ENCODE peak calls at places on chromosomes 12 and 14, in five cellular contexts. Z is fibroblast of the aortic adventitia, T is foreskin fibroblast, N is fibroblast of pulmonary artery, M is adrenal gland. K is an unnamed sample.

GRCh38 chr14:32633930-32634329 is 304.7 kb upstream of the NPAS3 start:
- DNase-seq in Z (no peak), T (no peak), N (no peak), M (no peak), K (no peak)

GRCh38 chr12:7751394-7751793 is 4.2 kb upstream of the CLEC4C start:
- DNase-seq in N (no peak), T (no peak), Z (no peak), M (no peak), K (no peak)

GRCh38 chr12:26566670-26567069 is 266.3 kb downstream of the ITPR2 start:
- DNase-seq in Z (peak; percentile 47), T (no peak), N (no peak), M (no peak), K (peak; percentile 38)

GRCh38 chr12:112314981-112315380 is 67.2 kb downstream of the HECTD4 start:
- DNase-seq in M (no peak), T (no peak), N (peak; percentile 6), Z (no peak), K (no peak)

GRCh38 chr12:128245106-128245505 is 21.9 kb upstream of the TMEM132C start:
- DNase-seq in M (no peak), Z (no peak), N (no peak), T (no peak), K (no peak)

GRCh38 chr14:106493962-106494823 is 967.8 kb downstream of the TMEM121 start:
- DNase-seq in Z (no peak), T (no peak), M (no peak), N (no peak), K (no peak)

GRCh38 chr14:58772814-58773620 is 135.3 kb downstream of the DACT1 start:
- DNase-seq in M (no peak), N (no peak), Z (no peak), T (no peak), K (no peak)

GRCh38 chr14:68975667-68976066 is 3.4 kb downstream of the ACTN1 start:
- DNase-seq in Z (peak; percentile 91), M (peak; percentile 40), N (peak; percentile 86), T (peak; percentile 63), K (peak; percentile 65)

GRCh38 chr14:53551862-53552261 is 398.7 kb upstream of the DDHD1 start:
- DNase-seq in Z (no peak), N (no peak), T (no peak), M (no peak), K (no peak)

GRCh38 chr14:75401356-75401755 is 26.5 kb upstream of the JDP2 start:
- DNase-seq in N (peak; percentile 61), T (no peak), Z (peak; percentile 56), M (no peak), K (no peak)

GRCh38 chr12:51270847-51271518 is 768 bp upstream of the SMAGP start:
- DNase-seq in N (peak; percentile 70), M (no peak), Z (peak; percentile 77), T (peak; percentile 85), K (peak; percentile 8)

GRCh38 chr14:69045857-69046351 is 66.8 kb upstream of the ACTN1 start:
- DNase-seq in Z (peak; percentile 67), M (peak; percentile 17), T (no peak), N (peak; percentile 52), K (no peak)

GRCh38 chr14:22483863-22484593 is 105.0 kb downstream of the DAD1 start:
- DNase-seq in Z (peak; percentile 14), T (no peak), N (no peak), M (no peak), K (no peak)

GRCh38 chr14:30125322-30125944 is 197.8 kb upstream of the PRKD1 start:
- DNase-seq in N (no peak), T (no peak), Z (no peak), M (no peak), K (no peak)

GRCh38 chr12:91406920-91407341 is 224.3 kb upstream of the DCN start:
- DNase-seq in N (peak; percentile 49), M (no peak), Z (no peak), T (peak; percentile 20), K (peak; percentile 34)

GRCh38 chr12:79420146-79420618 is 270.6 kb downstream of the PAWR start:
- DNase-seq in M (peak; percentile 16), T (peak; percentile 86), Z (peak; percentile 97), N (peak; percentile 90), K (peak; percentile 30)

GRCh38 chr12:25797335-25797863 is 161.1 kb upstream of the RASSF8 start:
- DNase-seq in T (no peak), Z (no peak), N (no peak), M (no peak), K (no peak)

GRCh38 chr12:3115078-3115477 is 37.9 kb downstream of the TSPAN9 start:
- DNase-seq in M (no peak), Z (no peak), N (no peak), T (no peak), K (no peak)

GRCh38 chr12:3116106-3116898 is 39.1 kb downstream of the TSPAN9 start:
- DNase-seq in Z (no peak), N (no peak), M (no peak), T (no peak), K (no peak)

GRCh38 chr12:3117628-3118027 is 40.4 kb downstream of the TSPAN9 start:
- DNase-seq in N (peak; percentile 88), T (peak; percentile 83), M (no peak), Z (peak; percentile 59), K (peak; percentile 23)

GRCh38 chr12:3119192-3119744 is 42.1 kb downstream of the TSPAN9 start:
- DNase-seq in Z (no peak), M (no peak), T (no peak), N (peak; percentile 41), K (no peak)

DNA sequence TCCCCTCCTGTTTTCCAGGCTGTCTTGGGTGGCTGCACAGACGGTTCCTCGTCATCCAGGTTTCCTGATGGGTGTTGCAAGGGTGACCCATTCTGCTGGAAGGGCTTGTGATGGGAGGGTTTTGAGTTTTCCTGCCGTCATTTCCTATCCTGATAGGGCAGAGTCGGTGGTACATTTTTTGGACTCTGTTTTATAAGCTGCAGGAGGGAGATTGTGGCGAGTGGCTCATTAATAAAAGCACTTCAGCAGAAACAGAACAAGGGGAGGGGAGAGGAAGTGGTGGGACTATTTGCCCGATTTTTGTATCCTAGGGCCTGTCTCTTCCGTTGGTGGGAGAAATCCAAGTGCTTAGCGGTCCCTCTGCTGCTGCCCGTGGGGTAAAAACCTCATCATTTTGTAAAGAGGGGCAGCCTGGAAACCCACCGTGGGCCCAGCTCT is 40.0 kb downstream of the TSPAN9 start:
- DNase-seq in Z (peak; percentile 45), N (peak; percentile 96), M (no peak), T (peak; percentile 77), K (no peak)
- H3K4me3 ChIP-seq in Z (no peak overlapping the region), N (peak overlapping the region; percentile 29), M (no peak overlapping the region), T (no peak overlapping the region), K (no peak overlapping the region)

GRCh38 chr14:20782280-20782890 is 1.3 kb downstream of the RNASE6 start:
- DNase-seq in N (no peak), Z (no peak), M (no peak), T (no peak), K (no peak)
- H3K4me3 ChIP-seq in N (no peak overlapping the region), Z (no peak overlapping the region), M (no peak overlapping the region), T (no peak overlapping the region), K (no peak overlapping the region)

DNA sequence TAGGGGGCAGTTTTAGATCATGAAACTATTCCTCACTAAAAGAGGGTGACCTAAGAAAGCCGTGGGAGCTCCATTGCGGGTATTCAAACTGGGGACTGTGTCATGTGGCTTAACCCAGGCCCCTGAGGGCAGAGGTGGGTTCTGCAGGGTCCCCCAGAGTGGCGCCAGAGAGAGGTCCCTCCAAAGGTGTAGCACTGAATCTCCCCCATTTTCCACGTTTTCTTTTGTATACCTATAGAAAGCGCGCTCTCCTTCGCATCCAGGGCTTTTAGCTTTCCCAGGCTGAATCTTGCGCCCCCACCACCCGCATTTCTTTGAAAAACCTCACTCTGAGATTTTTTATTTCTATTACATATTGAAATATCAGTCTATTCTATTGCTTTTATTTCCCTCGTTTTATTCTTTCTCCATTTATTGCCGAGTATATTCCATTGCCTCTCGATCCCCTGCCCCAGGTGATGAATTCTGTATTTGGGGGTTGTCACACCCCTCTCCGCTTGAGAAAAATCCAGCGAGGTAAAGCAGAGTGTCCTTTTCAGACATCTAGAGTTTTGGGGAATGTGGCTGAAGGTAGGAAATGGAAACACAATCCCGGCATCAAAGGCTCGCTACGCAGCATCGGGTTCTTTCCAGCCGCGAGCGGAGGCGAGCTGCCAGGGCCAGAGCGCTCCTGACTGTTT is 895 bp upstream of the HOXC13 start:
- DNase-seq in M (no peak), Z (no peak), N (no peak), T (no peak), K (no peak)
- H3K4me3 ChIP-seq in M (no peak overlapping the region), Z (no peak overlapping the region), N (no peak overlapping the region), T (no peak overlapping the region), K (peak overlapping the region; percentile 63)

GRCh38 chr12:80643961-80644360 is 63.5 kb upstream of the MYF6 start:
- DNase-seq in T (no peak), N (no peak), Z (no peak), M (no peak), K (no peak)
- H3K4me3 ChIP-seq in T (no peak overlapping the region), N (no peak overlapping the region), Z (no peak overlapping the region), M (no peak overlapping the region), K (no peak overlapping the region)

GRCh38 chr12:54251667-54252284 is 28.1 kb downstream of the CBX5 start:
- DNase-seq in Z (peak; percentile 73), N (peak; percentile 74), T (peak; percentile 25), M (no peak), K (no peak)

GRCh38 chr12:54253240-54253639 is 26.7 kb downstream of the CBX5 start:
- DNase-seq in M (no peak), T (no peak), Z (no peak), N (no peak), K (no peak)

GRCh38 chr12:54246011-54246641 is 33.8 kb downstream of the CBX5 start:
- DNase-seq in T (no peak), M (no peak), Z (no peak), N (no peak), K (no peak)

DNA sequence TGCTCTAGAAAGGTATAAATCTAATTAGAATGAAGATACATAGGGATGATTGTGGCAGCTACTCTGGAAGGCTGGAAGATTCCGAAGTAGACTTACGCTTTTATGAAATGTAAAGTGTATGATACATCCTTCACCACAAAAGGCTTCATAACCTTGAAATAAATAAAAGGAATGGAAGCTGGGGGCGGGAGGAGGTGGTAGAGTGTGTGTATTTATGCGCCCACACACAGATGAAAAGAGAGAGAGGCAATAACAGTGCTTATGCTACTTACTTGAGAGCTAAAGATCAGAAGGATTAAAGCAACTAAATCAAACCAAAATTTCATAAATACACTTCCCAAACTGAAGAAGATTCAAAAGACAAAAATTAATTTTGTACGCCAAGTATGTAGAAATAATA is 30.4 kb downstream of the CBX5 start:
- DNase-seq in N (no peak), Z (no peak), T (no peak), M (no peak), K (no peak)
- H3K4me3 ChIP-seq in N (no peak overlapping the region), Z (no peak overlapping the region), T (no peak overlapping the region), M (no peak overlapping the region), K (no peak overlapping the region)

GRCh38 chr12:53383258-53383657 is 3.3 kb downstream of the SP1 start:
- DNase-seq in Z (no peak), T (no peak), M (no peak), N (no peak), K (no peak)
- H3K4me3 ChIP-seq in Z (peak overlapping the region; percentile 58), T (peak overlapping the region; percentile 29), M (no peak overlapping the region), N (peak overlapping the region; percentile 31), K (peak overlapping the region; percentile 14)

GRCh38 chr12:56522486-56523193 is 1.0 kb downstream of the RBMS2 start:
- DNase-seq in N (peak; percentile 28), T (no peak), M (no peak), Z (peak; percentile 46), K (no peak)
- H3K4me3 ChIP-seq in N (peak overlapping the region; percentile 62), T (peak overlapping the region; percentile 91), M (peak overlapping the region; percentile 49), Z (peak overlapping the region; percentile 77), K (peak overlapping the region; percentile 78)

GRCh38 chr12:108802666-108803036 is 54.7 kb downstream of the SSH1 start:
- DNase-seq in N (no peak), M (no peak), Z (peak; percentile 42), T (no peak), K (no peak)
- H3K4me3 ChIP-seq in N (no peak overlapping the region), M (no peak overlapping the region), Z (no peak overlapping the region), T (peak overlapping the region; percentile 1), K (no peak overlapping the region)

K was measured in MG63.